ENCODE peak calls at places on chromosomes 11 and 22, in four cellular contexts. J is naive thymus-derived CD4-positive, alpha-beta T cell; Z is cardiac fibroblast; C is keratinocyte. X is an unnamed sample.

GRCh38 chr11:105720096-105720495 is 110.2 kb downstream of the GRIA4 start:
- DNase-seq in C (no peak), Z (no peak), J (no peak), X (no peak)

GRCh38 chr11:80773919-80774318 is 1333.1 kb upstream of the TENM4 start:
- DNase-seq in J (no peak), Z (no peak), C (no peak), X (no peak)

GRCh38 chr11:9065614-9066431 is 25.6 kb downstream of the SCUBE2 start:
- DNase-seq in C (no peak), Z (peak), J (no peak), X (no peak)

GRCh38 chr22:35657571-35658312 is 9.5 kb downstream of the APOL6 start:
- DNase-seq in J (no peak), Z (no peak), C (no peak), X (no peak)

GRCh38 chr11:117930668-117931330 is 1.6 kb upstream of the TMPRSS13 start:
- DNase-seq in Z (no peak), C (no peak), J (no peak), X (no peak)

GRCh38 chr22:46087816-46088277 is 62.5 kb upstream of the PPARA start:
- DNase-seq in C (no peak), Z (peak), J (no peak), X (no peak)

GRCh38 chr22:23151827-23152226 is 6.5 kb downstream of the RAB36 start:
- DNase-seq in C (no peak), J (no peak), Z (no peak), X (no peak)

GRCh38 chr11:65116370-65117205 is 913 bp downstream of the ZNHIT2 start:
- DNase-seq in J (peak), C (no peak), Z (peak), X (no peak)

GRCh38 chr11:21398195-21398594 is 728.8 kb downstream of the NELL1 start:
- DNase-seq in C (no peak), Z (no peak), J (no peak), X (no peak)

GRCh38 chr22:39170825-39171622 is 18.5 kb upstream of the CBX7 start:
- DNase-seq in J (peak), Z (peak), C (no peak), X (no peak)

GRCh38 chr11:12489246-12489772 is 111.9 kb downstream of the PARVA start:
- DNase-seq in C (no peak), Z (no peak), J (no peak), X (no peak)

GRCh38 chr11:76763573-76764348 is 19.4 kb upstream of the TSKU start:
- DNase-seq in C (no peak), Z (peak), J (no peak), X (peak)

GRCh38 chr11:46674463-46675287 is 25.7 kb downstream of the ARHGAP1 start:
- DNase-seq in Z (no peak), J (peak), C (no peak), X (no peak)

GRCh38 chr22:25482091-25482760 is 82.2 kb upstream of the GRK3 start:
- DNase-seq in Z (no peak), C (no peak), J (no peak), X (no peak)

X was measured in epithelial cell of prostate.